ENCODE peak calls at places on chromosomes 4 and X, in ten cellular contexts. K is neural crest cell; U is ureter; N is EL; A is cardiac fibroblast; W is lower leg skin; H is NCI-H774; B is body of pancreas; R is activated T-helper 1 cell treated with anti-CD3 and anti-CD28 coated beads, Interleukin-12 subunit alpha, Interleukin-12 subunit beta, Interleukin-2, Interleukin-4 antibody, amounts not matched to agents 30 ng/mL and 10 ng/mL and 1 ng/mL, durations not matched to agents 14 hours and 24 hours and 36 hours; Q is NCI-H2171 treated with DMSO at 0.1 percent for 48 hours. M is an unnamed sample.

GRCh38 chr4:122500852-122501501 is 44.5 kb upstream of the IL2 start:
- DNase-seq in K (no peak), U (no peak), N (no peak), A (peak), W (no peak), H (peak), B (peak), R (no peak), Q (no peak), M (no peak)

GRCh38 chr4:71732706-71733105 is 51.2 kb downstream of the GC start:
- DNase-seq in K (no peak), U (no peak), N (peak), A (peak), W (no peak), H (no peak), B (no peak), R (no peak), Q (peak), M (peak)

GRCh38 chr4:144649646-144650045 is 3.7 kb downstream of the HHIP start:
- DNase-seq in K (no peak), U (no peak), N (no peak), A (peak), W (no peak), H (peak), B (no peak), R (no peak), Q (no peak), M (no peak)

GRCh38 chr4:79682801-79683217 is 274.8 kb upstream of the GK2 start:
- DNase-seq in K (no peak), U (no peak), N (no peak), A (no peak), W (no peak), H (no peak), B (no peak), R (no peak), Q (no peak), M (no peak)

GRCh38 chr4:105296672-105297071 is 150.0 kb downstream of the TET2 start:
- DNase-seq in K (no peak), U (no peak), N (no peak), A (no peak), W (no peak), H (no peak), B (no peak), R (no peak), Q (no peak), M (no peak)

GRCh38 chrX:37726346-37726745 is 40.8 kb downstream of the XK start:
- DNase-seq in K (no peak), U (no peak), N (no peak), A (no peak), W (no peak), H (no peak), B (no peak), R (no peak), Q (no peak), M (no peak)

GRCh38 chrX:133685806-133686205 is 270.5 kb upstream of the GPC4 start:
- DNase-seq in K (no peak), U (no peak), N (no peak), A (no peak), W (no peak), H (no peak), B (no peak), R (no peak), Q (peak), M (no peak)

GRCh38 chrX:155888139-155888538 is 7.0 kb downstream of the VAMP7 start:
- DNase-seq in K (no peak), U (no peak), N (peak), A (peak), W (no peak), H (no peak), B (no peak), R (no peak), Q (no peak), M (no peak)

GRCh38 chr4:175413561-175413960 is 398.5 kb downstream of the GPM6A start:
- DNase-seq in K (no peak), U (no peak), N (peak), A (no peak), W (no peak), H (no peak), B (no peak), R (no peak), Q (no peak), M (no peak)

GRCh38 chrX:103254171-103254824 is 657 bp downstream of the TCEAL8 start:
- DNase-seq in K (peak), U (peak), N (peak), A (peak), W (no peak), H (peak), B (peak), R (peak), Q (peak), M (peak)

GRCh38 chr4:83734576-83734975 is 198.7 kb downstream of the GPAT3 start:
- DNase-seq in K (no peak), U (no peak), N (no peak), A (no peak), W (no peak), H (no peak), B (no peak), R (no peak), Q (no peak), M (no peak)

GRCh38 chrX:103343105-103343504 is 13.1 kb downstream of the TCEAL7 start:
- DNase-seq in K (no peak), U (peak), N (peak), A (peak), W (no peak), H (no peak), B (peak), R (no peak), Q (peak), M (peak)

GRCh38 chr4:7500404-7500803 is 65.7 kb upstream of the PSAPL1 start:
- DNase-seq in K (no peak), U (no peak), N (no peak), A (no peak), W (no peak), H (no peak), B (no peak), R (no peak), Q (no peak), M (no peak)

GRCh38 chr4:24622435-24622834 is 38.1 kb upstream of the DHX15 start:
- DNase-seq in K (no peak), U (no peak), N (no peak), A (no peak), W (no peak), H (no peak), B (no peak), R (no peak), Q (no peak), M (no peak)

GRCh38 chr4:150232029-150232428 is 153.8 kb downstream of the DCLK2 start:
- DNase-seq in K (no peak), U (no peak), N (no peak), A (peak), W (no peak), H (no peak), B (peak), R (no peak), Q (no peak), M (no peak)

GRCh38 chr4:177265729-177266128 is 43.9 kb upstream of the NEIL3 start:
- DNase-seq in K (no peak), U (no peak), N (no peak), A (no peak), W (no peak), H (no peak), B (no peak), R (no peak), Q (no peak), M (no peak)

GRCh38 chr4:109012286-109012880 is 249.5 kb upstream of the ETNPPL start:
- DNase-seq in K (no peak), U (no peak), N (no peak), A (no peak), W (no peak), H (no peak), B (no peak), R (no peak), Q (no peak), M (no peak)

GRCh38 chrX:48896611-48897011 is 957 bp downstream of the TIMM17B start:
- DNase-seq in K (no peak), U (no peak), N (peak), A (peak), W (peak), H (peak), B (no peak), R (no peak), Q (peak), M (no peak)

GRCh38 chr4:136863756-136864155 is 668.5 kb downstream of the PCDH18 start:
- DNase-seq in K (no peak), U (no peak), N (peak), A (peak), W (no peak), H (no peak), B (no peak), R (no peak), Q (no peak), M (no peak)

GRCh38 chrX:130139474-130140201 is 26.0 kb downstream of the AIFM1 start:
- DNase-seq in K (no peak), U (no peak), N (no peak), A (no peak), W (no peak), H (no peak), B (no peak), R (no peak), Q (no peak), M (no peak)

GRCh38 chr4:125728568-125728967 is 413.8 kb downstream of the FAT4 start:
- DNase-seq in K (no peak), U (no peak), N (peak), A (peak), W (no peak), H (no peak), B (no peak), R (no peak), Q (no peak), M (no peak)

GRCh38 chr4:1385373-1386340 is 20.6 kb downstream of the NKX1-1 start:
- DNase-seq in K (no peak), U (no peak), N (no peak), A (no peak), W (peak), H (no peak), B (no peak), R (no peak), Q (no peak), M (no peak)

GRCh38 chr4:139955600-139955999 is 198.4 kb downstream of the MAML3 start:
- DNase-seq in K (no peak), U (no peak), N (no peak), A (no peak), W (no peak), H (no peak), B (no peak), R (no peak), Q (peak), M (no peak)

GRCh38 chr4:186149872-186150271 is 41.5 kb upstream of the CYP4V2 start:
- DNase-seq in K (peak), U (no peak), N (no peak), A (peak), W (peak), H (no peak), B (peak), R (no peak), Q (peak), M (no peak)

GRCh38 chr4:41430796-41431195 is 107.2 kb upstream of the LIMCH1 start:
- DNase-seq in K (no peak), U (no peak), N (peak), A (no peak), W (no peak), H (no peak), B (no peak), R (no peak), Q (no peak), M (no peak)

GRCh38 chr4:73452953-73453700 is 17.1 kb downstream of the AFP start:
- DNase-seq in K (no peak), U (no peak), N (no peak), A (no peak), W (no peak), H (no peak), B (no peak), R (no peak), Q (no peak), M (peak)

GRCh38 chr4:41384992-41385391 is 128.3 kb downstream of the UCHL1 start:
- DNase-seq in K (no peak), U (peak), N (peak), A (no peak), W (peak), H (no peak), B (peak), R (no peak), Q (peak), M (no peak)

GRCh38 chr4:74235135-74235534 is 73.1 kb upstream of the EPGN start:
- DNase-seq in K (no peak), U (no peak), N (no peak), A (no peak), W (no peak), H (no peak), B (no peak), R (no peak), Q (no peak), M (no peak)

GRCh38 chr4:168920438-168921081 is 89.5 kb downstream of the CBR4 start:
- DNase-seq in K (no peak), U (no peak), N (no peak), A (no peak), W (no peak), H (no peak), B (no peak), R (no peak), Q (no peak), M (no peak)

GRCh38 chr4:84809946-84810345 is 156.5 kb downstream of the WDFY3 start:
- DNase-seq in K (no peak), U (no peak), N (no peak), A (no peak), W (no peak), H (no peak), B (no peak), R (no peak), Q (no peak), M (no peak)

GRCh38 chrX:120452131-120452530 is 17.0 kb downstream of the LAMP2 start:
- DNase-seq in K (no peak), U (no peak), N (no peak), A (peak), W (no peak), H (no peak), B (no peak), R (no peak), Q (peak), M (peak)

GRCh38 chr4:185811509-185812364 is at the start of gene SORBS2:
- DNase-seq in K (peak), U (peak), N (peak), A (peak), W (no peak), H (peak), B (peak), R (no peak), Q (peak), M (peak)

GRCh38 chrX:20522420-20522819 is 255.7 kb upstream of the RPS6KA3 start:
- DNase-seq in K (no peak), U (no peak), N (no peak), A (no peak), W (no peak), H (no peak), B (no peak), R (no peak), Q (no peak), M (no peak)

GRCh38 chr4:76212851-76213414 is 691 bp downstream of the SCARB2 start:
- DNase-seq in K (no peak), U (no peak), N (peak), A (peak), W (no peak), H (no peak), B (no peak), R (peak), Q (peak), M (no peak)

GRCh38 chr4:123415977-123416376 is 19.4 kb downstream of the SPRY1 start:
- DNase-seq in K (no peak), U (no peak), N (peak), A (peak), W (no peak), H (no peak), B (no peak), R (peak), Q (no peak), M (no peak)